ENCODE peak calls at places on chromosomes 16 and 17, in seven cellular contexts. One of them, this sample, is unnamed. For H3K27me3, the result is how much of the 10 kb centered on the place peaks cover.

GRCh38 chr16:8848939-8849391 is 19.8 kb downstream of the CARHSP1 start:
- DNase-seq in neural progenitor cell: no peak
- DNase-seq in PC-3: peak
- DNase-seq in GM12878: no peak
- DNase-seq in endothelial cell of umbilical vein: no peak
- DNase-seq in psoas muscle: no peak
- DNase-seq in IMR-90: peak
- DNase-seq in this sample: no peak

GRCh38 chr16:17320009-17320408 is 150.8 kb downstream of the XYLT1 start:
- DNase-seq in neural progenitor cell: no peak
- DNase-seq in PC-3: no peak
- DNase-seq in GM12878: no peak
- DNase-seq in endothelial cell of umbilical vein: no peak
- DNase-seq in psoas muscle: no peak
- DNase-seq in IMR-90: no peak
- DNase-seq in this sample: no peak

GRCh38 chr16:52501746-52502145 is 45.2 kb downstream of the TOX3 start:
- DNase-seq in neural progenitor cell: no peak
- DNase-seq in PC-3: no peak
- DNase-seq in GM12878: no peak
- DNase-seq in endothelial cell of umbilical vein: no peak
- DNase-seq in psoas muscle: no peak
- DNase-seq in IMR-90: no peak
- DNase-seq in this sample: no peak

GRCh38 chr17:21678451-21679081 is 13.8 kb upstream of the KCNJ18 start:
- DNase-seq in neural progenitor cell: no peak
- DNase-seq in PC-3: no peak
- DNase-seq in GM12878: no peak
- DNase-seq in endothelial cell of umbilical vein: no peak
- DNase-seq in psoas muscle: no peak
- DNase-seq in IMR-90: no peak
- DNase-seq in this sample: no peak

GRCh38 chr16:54242199-54242598 is 44.4 kb downstream of the IRX3 start:
- DNase-seq in neural progenitor cell: peak
- DNase-seq in PC-3: peak
- DNase-seq in GM12878: no peak
- DNase-seq in endothelial cell of umbilical vein: peak
- DNase-seq in psoas muscle: no peak
- DNase-seq in IMR-90: no peak
- DNase-seq in this sample: no peak

GRCh38 chr16:3004781-3005284 is 7.9 kb upstream of the CLDN9 start:
- DNase-seq in neural progenitor cell: peak
- DNase-seq in PC-3: peak
- DNase-seq in GM12878: no peak
- DNase-seq in endothelial cell of umbilical vein: no peak
- DNase-seq in psoas muscle: no peak
- DNase-seq in IMR-90: no peak
- DNase-seq in this sample: no peak

GRCh38 chr17:29383687-29384086 is 6.5 kb upstream of the TAOK1 start:
- DNase-seq in neural progenitor cell: no peak
- DNase-seq in PC-3: peak
- DNase-seq in GM12878: no peak
- DNase-seq in endothelial cell of umbilical vein: no peak
- DNase-seq in psoas muscle: no peak
- DNase-seq in IMR-90: peak
- DNase-seq in this sample: no peak

GRCh38 chr16:426115-426905 is 861 bp downstream of the RAB11FIP3 start:
- DNase-seq in neural progenitor cell: peak
- DNase-seq in PC-3: no peak
- DNase-seq in GM12878: no peak
- DNase-seq in endothelial cell of umbilical vein: peak
- DNase-seq in psoas muscle: peak
- DNase-seq in IMR-90: no peak
- DNase-seq in this sample: no peak

GRCh38 chr17:50259484-50260324 is 14.6 kb upstream of the TMEM92 start:
- DNase-seq in neural progenitor cell: no peak
- DNase-seq in PC-3: no peak
- DNase-seq in GM12878: no peak
- DNase-seq in endothelial cell of umbilical vein: no peak
- DNase-seq in psoas muscle: no peak
- DNase-seq in IMR-90: no peak
- DNase-seq in this sample: no peak

GRCh38 chr17:76537288-76537577 is 276 bp downstream of the CYGB start:
- DNase-seq in neural progenitor cell: no peak
- DNase-seq in PC-3: no peak
- DNase-seq in GM12878: no peak
- DNase-seq in endothelial cell of umbilical vein: no peak
- DNase-seq in psoas muscle: peak
- DNase-seq in IMR-90: peak
- DNase-seq in this sample: no peak

DNA sequence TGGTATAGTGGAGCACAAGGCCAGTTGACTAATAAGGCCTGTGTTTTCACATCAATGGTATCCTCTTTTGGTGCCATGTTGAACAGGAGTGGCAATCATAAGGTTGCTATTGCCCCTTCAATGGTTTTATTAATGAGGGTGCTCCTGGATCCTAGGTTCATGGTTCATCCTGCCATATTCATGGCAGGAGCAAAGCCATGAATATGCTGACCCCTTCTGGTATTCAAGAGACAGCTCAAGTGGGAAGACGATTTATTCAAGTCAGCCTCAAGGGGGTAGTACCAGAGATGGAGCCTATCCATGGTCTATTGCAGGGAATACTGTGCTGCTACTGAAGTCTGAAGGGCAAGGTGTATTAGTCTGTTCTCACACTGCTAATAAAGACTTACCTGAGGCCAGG is 2.6 kb downstream of the ABCA9 start:
- DNase-seq in neural progenitor cell: peak
- DNase-seq in PC-3: no peak
- DNase-seq in GM12878: no peak
- DNase-seq in endothelial cell of umbilical vein: no peak
- DNase-seq in psoas muscle: no peak
- DNase-seq in IMR-90: no peak
- DNase-seq in this sample: no peak
- TF ChIP-seq CTCF in neural progenitor cell: peak
- TF ChIP-seq CTCF in PC-3: peak
- TF ChIP-seq CTCF in GM12878: no peak
- TF ChIP-seq CTCF in endothelial cell of umbilical vein: no peak
- TF ChIP-seq CTCF in psoas muscle: no peak
- TF ChIP-seq CTCF in IMR-90: peak
- TF ChIP-seq CTCF in this sample: no peak

GRCh38 chr17:72466199-72466598 is 345.4 kb downstream of the SOX9 start:
- DNase-seq in neural progenitor cell: no peak
- DNase-seq in PC-3: peak
- DNase-seq in GM12878: peak
- DNase-seq in endothelial cell of umbilical vein: no peak
- DNase-seq in psoas muscle: no peak
- DNase-seq in IMR-90: peak
- DNase-seq in this sample: no peak
- H3K4me3 ChIP-seq in neural progenitor cell: no peak
- H3K4me3 ChIP-seq in PC-3: peak
- H3K4me3 ChIP-seq in GM12878: peak
- H3K4me3 ChIP-seq in endothelial cell of umbilical vein: no peak
- H3K4me3 ChIP-seq in psoas muscle: no peak
- H3K4me3 ChIP-seq in IMR-90: peak
- H3K4me3 ChIP-seq in this sample: peak

GRCh38 chr16:82660078-82660645 is 33.4 kb downstream of the CDH13 start:
- DNase-seq in neural progenitor cell: no peak
- DNase-seq in PC-3: no peak
- DNase-seq in GM12878: no peak
- DNase-seq in endothelial cell of umbilical vein: no peak
- DNase-seq in psoas muscle: peak
- DNase-seq in IMR-90: peak
- DNase-seq in this sample: no peak
- H3K27me3 ChIP-seq in neural progenitor cell: under half
- H3K27me3 ChIP-seq in PC-3: under half
- H3K27me3 ChIP-seq in GM12878: under half
- H3K27me3 ChIP-seq in endothelial cell of umbilical vein: under half
- H3K27me3 ChIP-seq in psoas muscle: under half
- H3K27me3 ChIP-seq in IMR-90: under half
- H3K27me3 ChIP-seq in this sample: under half

GRCh38 chr17:55056530-55056929 is 88.0 kb downstream of the STXBP4 start:
- DNase-seq in neural progenitor cell: no peak
- DNase-seq in PC-3: peak
- DNase-seq in GM12878: no peak
- DNase-seq in endothelial cell of umbilical vein: peak
- DNase-seq in psoas muscle: no peak
- DNase-seq in IMR-90: no peak
- DNase-seq in this sample: no peak

GRCh38 chr17:55057184-55057583 is 88.6 kb downstream of the STXBP4 start:
- DNase-seq in neural progenitor cell: no peak
- DNase-seq in PC-3: peak
- DNase-seq in GM12878: no peak
- DNase-seq in endothelial cell of umbilical vein: no peak
- DNase-seq in psoas muscle: no peak
- DNase-seq in IMR-90: no peak
- DNase-seq in this sample: no peak

GRCh38 chr17:55054429-55054828 is 85.9 kb downstream of the STXBP4 start:
- DNase-seq in neural progenitor cell: no peak
- DNase-seq in PC-3: no peak
- DNase-seq in GM12878: no peak
- DNase-seq in endothelial cell of umbilical vein: no peak
- DNase-seq in psoas muscle: no peak
- DNase-seq in IMR-90: no peak
- DNase-seq in this sample: no peak

GRCh38 chr17:55059724-55060123 is 91.2 kb downstream of the STXBP4 start:
- DNase-seq in neural progenitor cell: no peak
- DNase-seq in PC-3: no peak
- DNase-seq in GM12878: no peak
- DNase-seq in endothelial cell of umbilical vein: no peak
- DNase-seq in psoas muscle: no peak
- DNase-seq in IMR-90: no peak
- DNase-seq in this sample: no peak

GRCh38 chr17:55053855-55054254 is 85.3 kb downstream of the STXBP4 start:
- DNase-seq in neural progenitor cell: no peak
- DNase-seq in PC-3: peak
- DNase-seq in GM12878: no peak
- DNase-seq in endothelial cell of umbilical vein: peak
- DNase-seq in psoas muscle: no peak
- DNase-seq in IMR-90: peak
- DNase-seq in this sample: no peak
- TF ChIP-seq CTCF in neural progenitor cell: peak
- TF ChIP-seq CTCF in PC-3: peak
- TF ChIP-seq CTCF in GM12878: peak
- TF ChIP-seq CTCF in endothelial cell of umbilical vein: peak
- TF ChIP-seq CTCF in psoas muscle: peak
- TF ChIP-seq CTCF in IMR-90: peak
- TF ChIP-seq CTCF in this sample: peak

DNA sequence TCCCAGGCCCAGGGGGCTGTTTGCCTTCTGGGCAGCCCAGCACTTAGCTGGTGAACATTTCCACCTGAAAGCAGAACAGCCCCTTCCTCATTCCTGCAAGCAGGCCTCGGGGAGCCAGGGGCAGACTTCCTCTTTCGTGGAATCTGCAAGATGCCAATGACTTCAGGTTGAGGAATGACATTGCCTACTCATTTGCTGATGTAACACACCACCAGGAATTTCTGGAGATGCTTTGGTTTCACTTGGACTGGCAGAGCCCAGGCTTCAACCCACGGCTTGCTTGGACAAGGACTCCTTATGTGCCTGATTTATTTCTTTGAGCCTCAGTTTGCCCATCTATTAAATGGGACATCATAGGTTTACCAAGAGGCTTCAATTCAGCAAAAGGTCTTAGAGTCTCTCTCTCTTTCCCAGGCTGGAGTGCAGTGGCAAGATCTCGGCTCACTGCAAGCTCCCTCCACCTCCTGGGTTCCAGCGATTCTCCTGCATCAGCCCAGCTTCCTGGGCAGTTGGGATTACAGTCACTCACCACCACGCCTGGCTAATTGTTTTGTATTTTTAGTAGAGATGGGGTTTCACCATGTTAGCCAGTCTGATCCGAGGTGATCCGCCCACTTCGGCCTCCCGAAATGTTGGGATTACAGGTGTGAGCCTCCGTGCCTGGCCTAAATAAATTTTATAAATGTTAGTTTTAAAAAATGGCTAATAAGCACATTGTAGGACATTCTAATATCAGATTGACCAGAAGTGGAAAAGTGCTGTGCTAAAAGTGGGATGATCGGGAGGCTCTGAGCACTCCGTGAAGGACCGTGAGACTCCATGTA is 874 bp upstream of the NLRP1 start:
- DNase-seq in neural progenitor cell: no peak
- DNase-seq in PC-3: peak
- DNase-seq in GM12878: no peak
- DNase-seq in endothelial cell of umbilical vein: no peak
- DNase-seq in psoas muscle: no peak
- DNase-seq in IMR-90: peak
- DNase-seq in this sample: peak
- H3K4me3 ChIP-seq in neural progenitor cell: no peak
- H3K4me3 ChIP-seq in PC-3: no peak
- H3K4me3 ChIP-seq in GM12878: peak
- H3K4me3 ChIP-seq in endothelial cell of umbilical vein: no peak
- H3K4me3 ChIP-seq in psoas muscle: peak
- H3K4me3 ChIP-seq in IMR-90: no peak
- H3K4me3 ChIP-seq in this sample: no peak

GRCh38 chr17:39602533-39603303 is 5.0 kb downstream of the NEUROD2 start:
- DNase-seq in neural progenitor cell: no peak
- DNase-seq in PC-3: no peak
- DNase-seq in GM12878: no peak
- DNase-seq in endothelial cell of umbilical vein: no peak
- DNase-seq in psoas muscle: no peak
- DNase-seq in IMR-90: no peak
- DNase-seq in this sample: no peak
- H3K27me3 ChIP-seq in neural progenitor cell: half or more
- H3K27me3 ChIP-seq in PC-3: half or more
- H3K27me3 ChIP-seq in GM12878: half or more
- H3K27me3 ChIP-seq in endothelial cell of umbilical vein: half or more
- H3K27me3 ChIP-seq in psoas muscle: half or more
- H3K27me3 ChIP-seq in IMR-90: half or more
- H3K27me3 ChIP-seq in this sample: half or more

This sample was measured in AG04450.